ENCODE peak calls at places on chromosomes 16 and 17, in four cellular contexts. M, X, F and R are unnamed samples.

GRCh38 chr17:6710317-6710716 is 2.9 kb downstream of the SLC13A5 start:
- DNase-seq in M (no peak), X (no peak), F (no peak), R (no peak)

GRCh38 chr16:66651965-66652364 is 44.6 kb downstream of the CMTM4 start:
- DNase-seq in M (no peak), X (no peak), F (no peak), R (no peak)

GRCh38 chr16:57892041-57892440 is 78.9 kb downstream of the CNGB1 start:
- DNase-seq in M (no peak), X (no peak), F (peak), R (no peak)

GRCh38 chr17:66711936-66712335 is 123.0 kb upstream of the CACNG5 start:
- DNase-seq in M (no peak), X (no peak), F (no peak), R (no peak)

GRCh38 chr16:65509172-65509571 is 387.3 kb upstream of the CDH11 start:
- DNase-seq in M (no peak), X (no peak), F (no peak), R (no peak)

GRCh38 chr16:30485818-30486436 is 13.4 kb downstream of the ITGAL start:
- DNase-seq in M (no peak), X (no peak), F (peak), R (no peak)

GRCh38 chr17:80277751-80278671 is 17.4 kb downstream of the RNF213 start:
- DNase-seq in M (peak), X (no peak), F (no peak), R (no peak)

GRCh38 chr16:68075980-68076379 is 9.2 kb upstream of the NFATC3 start:
- DNase-seq in M (no peak), X (no peak), F (no peak), R (no peak)

GRCh38 chr17:44672479-44673093 is 16.3 kb downstream of the MEIOC start:
- DNase-seq in M (no peak), X (no peak), F (peak), R (no peak)

GRCh38 chr16:9849697-9850245 is 332.5 kb downstream of the GRIN2A start:
- DNase-seq in M (no peak), X (no peak), F (no peak), R (no peak)

GRCh38 chr17:47957591-47958490 is at the start of gene PRR15L:
- DNase-seq in M (no peak), X (no peak), F (no peak), R (no peak)

GRCh38 chr17:20066253-20066652 is 57.1 kb downstream of the SPECC1 start:
- DNase-seq in M (no peak), X (no peak), F (peak), R (no peak)

GRCh38 chr16:2769100-2769529 is 8.0 kb downstream of the ELOB start:
- DNase-seq in M (peak), X (no peak), F (no peak), R (no peak)

GRCh38 chr17:2958706-2959222 is 104.6 kb downstream of the OR1D5 start:
- DNase-seq in M (no peak), X (no peak), F (no peak), R (peak)

GRCh38 chr16:51834131-51834530 is 683.1 kb upstream of the SALL1 start:
- DNase-seq in M (no peak), X (no peak), F (peak), R (no peak)

GRCh38 chr16:67594956-67595355 is 32.6 kb downstream of the CTCF start:
- DNase-seq in M (no peak), X (no peak), F (peak), R (no peak)

GRCh38 chr17:9228408-9229159 is 207.3 kb downstream of the NTN1 start:
- DNase-seq in M (no peak), X (no peak), F (peak), R (no peak)

GRCh38 chr16:12132290-12132689 is 155.8 kb downstream of the SNX29 start:
- DNase-seq in M (no peak), X (no peak), F (no peak), R (no peak)

GRCh38 chr17:41782142-41782541 is 4.4 kb downstream of the JUP start:
- DNase-seq in M (no peak), X (no peak), F (no peak), R (no peak)

GRCh38 chr17:78355701-78356100 is 4.2 kb downstream of the SOCS3 start:
- DNase-seq in M (peak), X (no peak), F (no peak), R (no peak)

GRCh38 chr17:13931752-13932477 is 137.4 kb upstream of the COX10 start:
- DNase-seq in M (no peak), X (no peak), F (peak), R (peak)

GRCh38 chr17:60145006-60145935 is 4.5 kb upstream of the CA4 start:
- DNase-seq in M (no peak), X (no peak), F (peak), R (no peak)

GRCh38 chr16:85204242-85205010 is 92.2 kb upstream of the CIBAR2 start:
- DNase-seq in M (no peak), X (no peak), F (peak), R (no peak)
- TF ChIP-seq CTCF in M (no peak), X (no peak), F (peak), R (no peak)

GRCh38 chr16:1330260-1330914 is 3.1 kb upstream of the BAIAP3 start:
- DNase-seq in M (no peak), X (no peak), F (no peak), R (no peak)
- TF ChIP-seq CTCF in M (peak), X (no peak), F (peak), R (peak)

DNA sequence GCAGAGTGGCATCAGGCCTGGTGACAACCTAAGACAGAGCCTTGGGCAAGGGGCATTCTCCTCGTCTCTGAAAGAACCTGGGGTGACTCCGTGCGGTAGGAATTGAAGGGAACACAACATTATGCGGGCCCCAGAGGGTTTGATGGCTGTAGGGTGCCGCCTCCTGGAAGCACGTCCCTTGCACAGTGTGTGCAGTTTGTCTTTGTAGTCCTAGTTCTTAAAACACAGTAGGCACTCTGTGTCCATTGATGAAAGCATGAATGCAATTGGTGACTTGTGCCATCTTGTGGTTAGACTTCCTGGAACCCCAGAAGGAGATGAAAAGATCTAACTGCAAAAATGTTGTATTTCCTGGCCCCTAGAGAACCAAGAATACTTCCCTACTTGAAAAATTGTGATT is 279.8 kb downstream of the UTP18 start:
- DNase-seq in M (no peak), X (no peak), F (no peak), R (no peak)
- TF ChIP-seq CTCF in M (no peak), X (no peak), F (no peak), R (no peak)

GRCh38 chr17:82287849-82288601 is 14.5 kb upstream of the CSNK1D start:
- DNase-seq in M (peak), X (no peak), F (peak), R (no peak)
- TF ChIP-seq CTCF in M (no peak), X (no peak), F (no peak), R (no peak)